ENCODE peak calls at places on chromosomes 5 and 9, in nine cellular contexts. D is mesothelial cell of epicardium, M is AG04449, G is neural crest cell, W is BJ, S is AG10803, J is esophagus squamous epithelium, V is cardiac fibroblast, H is endothelial cell. U is an unnamed sample.

GRCh38 chr5:76443399-76443798 is 40.3 kb downstream of the IQGAP2 start:
- DNase-seq in D (no peak), M (no peak), G (no peak), W (no peak), S (no peak), J (no peak), V (no peak), H (no peak), U (no peak)

GRCh38 chr9:14677396-14677795 is 15.8 kb downstream of the ZDHHC21 start:
- DNase-seq in D (no peak), M (no peak), G (no peak), W (no peak), S (no peak), J (no peak), V (no peak), H (no peak), U (no peak)

GRCh38 chr9:38662763-38663593 is 42.6 kb upstream of the ANKRD18A start:
- DNase-seq in D (no peak), M (no peak), G (no peak), W (no peak), S (no peak), J (no peak), V (peak), H (no peak), U (no peak)

GRCh38 chr9:3758816-3759576 is 233.2 kb upstream of the RFX3 start:
- DNase-seq in D (no peak), M (no peak), G (no peak), W (no peak), S (peak), J (no peak), V (peak), H (no peak), U (no peak)

GRCh38 chr5:147912015-147912414 is 5.7 kb upstream of the C5orf46 start:
- DNase-seq in D (no peak), M (no peak), G (no peak), W (no peak), S (no peak), J (no peak), V (no peak), H (no peak), U (no peak)

GRCh38 chr9:135951889-135952663 is 9.1 kb downstream of the UBAC1 start:
- DNase-seq in D (no peak), M (no peak), G (no peak), W (no peak), S (no peak), J (no peak), V (no peak), H (no peak), U (no peak)

GRCh38 chr9:92611621-92612275 is 58.2 kb downstream of the IPPK start:
- DNase-seq in D (no peak), M (no peak), G (no peak), W (no peak), S (no peak), J (no peak), V (no peak), H (no peak), U (no peak)

GRCh38 chr5:74017112-74017511 is 391.1 kb downstream of the ARHGEF28 start:
- DNase-seq in D (no peak), M (no peak), G (no peak), W (no peak), S (no peak), J (no peak), V (peak), H (no peak), U (no peak)

GRCh38 chr5:59021286-59021673 is 438.4 kb downstream of the RAB3C start:
- DNase-seq in D (no peak), M (no peak), G (no peak), W (no peak), S (no peak), J (no peak), V (no peak), H (no peak), U (no peak)

GRCh38 chr5:168590666-168591065 is 11.5 kb upstream of the PANK3 start:
- DNase-seq in D (no peak), M (no peak), G (no peak), W (no peak), S (no peak), J (no peak), V (no peak), H (no peak), U (no peak)

GRCh38 chr5:131252824-131253171 is 11.1 kb upstream of the CDC42SE2 start:
- DNase-seq in D (no peak), M (no peak), G (no peak), W (no peak), S (no peak), J (peak), V (no peak), H (no peak), U (no peak)

GRCh38 chr5:103258368-103258956 is at the start of gene MACIR:
- DNase-seq in D (peak), M (peak), G (peak), W (peak), S (peak), J (peak), V (peak), H (peak), U (peak)
- TF ChIP-seq CTCF in D (no peak), M (no peak), G (no peak), W (peak), S (peak), J (no peak), V (no peak), H (no peak), U (no peak)

GRCh38 chr9:101115062-101115461 is 86.5 kb downstream of the PLPPR1 start:
- DNase-seq in D (no peak), M (no peak), G (no peak), W (no peak), S (no peak), J (no peak), V (no peak), H (no peak), U (no peak)

GRCh38 chr9:101114317-101114716 is 85.8 kb downstream of the PLPPR1 start:
- DNase-seq in D (no peak), M (no peak), G (no peak), W (no peak), S (no peak), J (no peak), V (no peak), H (no peak), U (no peak)

GRCh38 chr9:101121836-101122399 is 93.4 kb downstream of the PLPPR1 start:
- DNase-seq in D (no peak), M (no peak), G (no peak), W (no peak), S (no peak), J (no peak), V (no peak), H (no peak), U (no peak)

GRCh38 chr9:101117091-101117490 is 88.6 kb downstream of the PLPPR1 start:
- DNase-seq in D (no peak), M (no peak), G (no peak), W (no peak), S (no peak), J (no peak), V (no peak), H (no peak), U (no peak)

GRCh38 chr9:101119206-101119819 is 90.8 kb downstream of the PLPPR1 start:
- DNase-seq in D (peak), M (no peak), G (peak), W (no peak), S (peak), J (no peak), V (peak), H (peak), U (no peak)
- TF ChIP-seq CTCF in D (peak), M (peak), G (peak), W (peak), S (peak), J (peak), V (peak), H (peak), U (peak)

GRCh38 chr9:99166149-99166548 is 55.6 kb downstream of the ALG2 start:
- DNase-seq in D (no peak), M (no peak), G (no peak), W (no peak), S (no peak), J (no peak), V (no peak), H (no peak), U (no peak)
- TF ChIP-seq CTCF in D (no peak), M (no peak), G (no peak), W (no peak), S (no peak), J (no peak), V (no peak), H (no peak), U (no peak)

GRCh38 chr9:69975681-69976080 is 68.0 kb upstream of the MAMDC2 start:
- DNase-seq in D (no peak), M (no peak), G (no peak), W (peak), S (peak), J (no peak), V (no peak), H (no peak), U (no peak)
- TF ChIP-seq CTCF in D (no peak), M (no peak), G (no peak), W (no peak), S (no peak), J (no peak), V (no peak), H (no peak), U (no peak)

DNA sequence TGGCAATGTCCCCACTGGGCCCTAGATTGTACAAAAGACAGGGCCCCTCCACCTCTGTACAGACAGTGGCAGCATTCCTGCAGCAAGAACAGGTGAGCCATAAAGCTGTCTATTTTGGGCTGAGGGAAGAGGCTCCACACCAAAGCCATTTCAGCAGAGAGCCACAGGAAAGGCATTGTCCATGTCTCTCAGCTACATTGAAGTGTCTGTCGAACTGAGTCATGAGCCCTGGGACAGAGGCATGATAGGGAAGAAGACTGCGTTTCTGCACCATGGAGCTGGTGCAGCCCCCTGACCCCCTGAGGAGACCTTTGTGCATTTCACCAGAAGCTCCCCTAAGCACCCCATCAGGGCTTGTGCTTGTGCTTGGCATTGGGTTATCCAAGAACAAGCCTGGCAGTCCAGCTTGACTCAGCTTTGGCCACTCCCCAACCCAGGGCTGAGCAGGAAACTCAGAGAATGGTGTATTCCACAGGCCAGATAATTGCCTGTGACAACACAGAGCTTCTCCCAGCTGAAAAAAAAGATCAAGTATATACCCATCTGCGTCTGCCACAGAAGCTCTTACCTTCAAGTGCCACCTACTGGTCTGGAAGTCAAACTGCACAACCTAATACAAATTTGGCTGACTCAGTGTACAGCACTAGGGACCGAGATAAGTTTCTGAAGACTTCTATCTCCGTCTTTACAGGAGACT is 5.9 kb upstream of the FRMD3 start:
- DNase-seq in D (no peak), M (peak), G (no peak), W (peak), S (peak), J (no peak), V (peak), H (peak), U (no peak)
- TF ChIP-seq CTCF in D (peak), M (peak), G (peak), W (peak), S (peak), J (no peak), V (peak), H (peak), U (peak)

DNA sequence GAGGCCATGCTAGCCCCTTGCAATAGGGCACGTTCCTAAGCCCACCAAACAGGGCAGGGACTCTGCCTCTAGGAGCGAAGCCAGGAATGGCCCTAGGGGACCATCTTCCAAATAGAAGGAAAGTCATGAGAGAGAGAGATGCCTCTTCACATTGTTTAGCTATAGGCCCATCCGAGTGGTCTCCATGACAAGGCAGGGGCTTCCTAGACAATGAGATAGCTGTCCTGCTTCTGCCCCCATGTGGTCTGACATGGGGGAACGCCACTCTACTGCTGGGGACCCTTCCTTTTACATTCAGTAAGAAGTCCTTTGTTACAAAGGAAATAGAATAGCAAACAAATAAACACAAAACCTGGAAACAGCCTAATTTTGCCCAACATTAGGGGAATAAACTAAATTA is 17.9 kb upstream of the KIF4B start:
- DNase-seq in D (no peak), M (no peak), G (no peak), W (no peak), S (no peak), J (no peak), V (no peak), H (peak), U (no peak)
- TF ChIP-seq CTCF in D (no peak), M (no peak), G (peak), W (no peak), S (no peak), J (no peak), V (no peak), H (peak), U (peak)

GRCh38 chr9:121328476-121328875 is 41.6 kb downstream of the STOM start:
- DNase-seq in D (no peak), M (no peak), G (no peak), W (no peak), S (peak), J (no peak), V (no peak), H (no peak), U (no peak)
- TF ChIP-seq CTCF in D (no peak), M (no peak), G (no peak), W (no peak), S (no peak), J (no peak), V (no peak), H (no peak), U (no peak)